ENCODE peak calls at places on chromosomes 7 and 10, in nine cellular contexts. One of them, this sample, is unnamed.

GRCh38 chr10:114151486-114151885 is 22.5 kb downstream of the CCDC186 start:
- DNase-seq in choroid plexus epithelial cell: peak; percentile 82
- DNase-seq in astrocyte of the cerebellum: peak; percentile 53
- DNase-seq in GM18507: no peak
- DNase-seq in RKO: peak; percentile 94
- DNase-seq in germinal center: no peak
- DNase-seq in stomach: no peak
- DNase-seq in NB4: peak; percentile 4
- DNase-seq in CD8-positive, alpha-beta memory T cell: no peak
- DNase-seq in this sample: no peak

GRCh38 chr7:107660381-107661080 is at the start of gene SLC26A4:
- DNase-seq in choroid plexus epithelial cell: no peak
- DNase-seq in astrocyte of the cerebellum: no peak
- DNase-seq in GM18507: no peak
- DNase-seq in RKO: no peak
- DNase-seq in germinal center: peak; percentile 17
- DNase-seq in stomach: no peak
- DNase-seq in NB4: peak; percentile 25
- DNase-seq in CD8-positive, alpha-beta memory T cell: no peak
- DNase-seq in this sample: no peak

GRCh38 chr7:147079083-147079482 is 962.5 kb downstream of the CNTNAP2 start:
- DNase-seq in choroid plexus epithelial cell: no peak
- DNase-seq in astrocyte of the cerebellum: no peak
- DNase-seq in GM18507: no peak
- DNase-seq in RKO: no peak
- DNase-seq in germinal center: no peak
- DNase-seq in stomach: no peak
- DNase-seq in NB4: no peak
- DNase-seq in CD8-positive, alpha-beta memory T cell: no peak
- DNase-seq in this sample: no peak

GRCh38 chr10:1737222-1738061 is at the start of gene ADARB2:
- DNase-seq in choroid plexus epithelial cell: peak; percentile 1
- DNase-seq in astrocyte of the cerebellum: peak; percentile 1
- DNase-seq in GM18507: peak; percentile 55
- DNase-seq in RKO: no peak
- DNase-seq in germinal center: no peak
- DNase-seq in stomach: peak; percentile 58
- DNase-seq in NB4: no peak
- DNase-seq in CD8-positive, alpha-beta memory T cell: no peak
- DNase-seq in this sample: no peak

GRCh38 chr7:107879400-107880035 is 11.5 kb upstream of the DLD start:
- DNase-seq in choroid plexus epithelial cell: peak; percentile 81
- DNase-seq in astrocyte of the cerebellum: no peak
- DNase-seq in GM18507: no peak
- DNase-seq in RKO: peak; percentile 89
- DNase-seq in germinal center: peak; percentile 31
- DNase-seq in stomach: peak; percentile 59
- DNase-seq in NB4: peak; percentile 76
- DNase-seq in CD8-positive, alpha-beta memory T cell: peak; percentile 31
- DNase-seq in this sample: peak; percentile 41

GRCh38 chr7:147153571-147153970 is 1037.0 kb downstream of the CNTNAP2 start:
- DNase-seq in choroid plexus epithelial cell: no peak
- DNase-seq in astrocyte of the cerebellum: no peak
- DNase-seq in GM18507: no peak
- DNase-seq in RKO: no peak
- DNase-seq in germinal center: no peak
- DNase-seq in stomach: no peak
- DNase-seq in NB4: no peak
- DNase-seq in CD8-positive, alpha-beta memory T cell: no peak
- DNase-seq in this sample: no peak

GRCh38 chr10:124646483-124647352 is 97.5 kb downstream of the FAM53B start:
- DNase-seq in choroid plexus epithelial cell: peak; percentile 81
- DNase-seq in astrocyte of the cerebellum: no peak
- DNase-seq in GM18507: no peak
- DNase-seq in RKO: peak; percentile 57
- DNase-seq in germinal center: no peak
- DNase-seq in stomach: peak; percentile 88
- DNase-seq in NB4: peak; percentile 53
- DNase-seq in CD8-positive, alpha-beta memory T cell: no peak
- DNase-seq in this sample: peak; percentile 60

GRCh38 chr7:122675011-122675410 is 23.9 kb downstream of the RNF133 start:
- DNase-seq in choroid plexus epithelial cell: peak; percentile 47
- DNase-seq in astrocyte of the cerebellum: no peak
- DNase-seq in GM18507: no peak
- DNase-seq in RKO: no peak
- DNase-seq in germinal center: no peak
- DNase-seq in stomach: no peak
- DNase-seq in NB4: no peak
- DNase-seq in CD8-positive, alpha-beta memory T cell: no peak
- DNase-seq in this sample: no peak

GRCh38 chr7:2211259-2211575 is 21.5 kb downstream of the MAD1L1 start:
- DNase-seq in choroid plexus epithelial cell: no peak
- DNase-seq in astrocyte of the cerebellum: no peak
- DNase-seq in GM18507: no peak
- DNase-seq in RKO: no peak
- DNase-seq in germinal center: no peak
- DNase-seq in stomach: no peak
- DNase-seq in NB4: no peak
- DNase-seq in CD8-positive, alpha-beta memory T cell: no peak
- DNase-seq in this sample: no peak

GRCh38 chr10:61752111-61753011 is 89.6 kb downstream of the CABCOCO1 start:
- DNase-seq in choroid plexus epithelial cell: peak; percentile 57
- DNase-seq in astrocyte of the cerebellum: no peak
- DNase-seq in GM18507: no peak
- DNase-seq in RKO: peak; percentile 3
- DNase-seq in germinal center: no peak
- DNase-seq in stomach: no peak
- DNase-seq in NB4: peak; percentile 5
- DNase-seq in CD8-positive, alpha-beta memory T cell: no peak
- DNase-seq in this sample: no peak

GRCh38 chr7:135678612-135679575 is 16.6 kb downstream of the STMP1 start:
- DNase-seq in choroid plexus epithelial cell: peak; percentile 80
- DNase-seq in astrocyte of the cerebellum: peak; percentile 98
- DNase-seq in GM18507: no peak
- DNase-seq in RKO: no peak
- DNase-seq in germinal center: no peak
- DNase-seq in stomach: peak; percentile 76
- DNase-seq in NB4: no peak
- DNase-seq in CD8-positive, alpha-beta memory T cell: no peak
- DNase-seq in this sample: no peak

GRCh38 chr7:78441737-78442136 is 643.2 kb downstream of the PHTF2 start:
- DNase-seq in choroid plexus epithelial cell: no peak
- DNase-seq in astrocyte of the cerebellum: no peak
- DNase-seq in GM18507: no peak
- DNase-seq in RKO: no peak
- DNase-seq in germinal center: no peak
- DNase-seq in stomach: no peak
- DNase-seq in NB4: no peak
- DNase-seq in CD8-positive, alpha-beta memory T cell: no peak
- DNase-seq in this sample: no peak

GRCh38 chr10:78772986-78773530 is 295.7 kb upstream of the ZMIZ1 start:
- DNase-seq in choroid plexus epithelial cell: no peak
- DNase-seq in astrocyte of the cerebellum: no peak
- DNase-seq in GM18507: no peak
- DNase-seq in RKO: no peak
- DNase-seq in germinal center: no peak
- DNase-seq in stomach: no peak
- DNase-seq in NB4: no peak
- DNase-seq in CD8-positive, alpha-beta memory T cell: no peak
- DNase-seq in this sample: no peak

GRCh38 chr10:132411561-132412253 is 14.7 kb downstream of the PWWP2B start:
- DNase-seq in choroid plexus epithelial cell: peak; percentile 47
- DNase-seq in astrocyte of the cerebellum: no peak
- DNase-seq in GM18507: no peak
- DNase-seq in RKO: no peak
- DNase-seq in germinal center: no peak
- DNase-seq in stomach: peak; percentile 69
- DNase-seq in NB4: no peak
- DNase-seq in CD8-positive, alpha-beta memory T cell: no peak
- DNase-seq in this sample: peak; percentile 74

GRCh38 chr7:56045796-56046195 is 5.4 kb downstream of the PSPH start:
- DNase-seq in choroid plexus epithelial cell: no peak
- DNase-seq in astrocyte of the cerebellum: no peak
- DNase-seq in GM18507: no peak
- DNase-seq in RKO: no peak
- DNase-seq in germinal center: no peak
- DNase-seq in stomach: no peak
- DNase-seq in NB4: peak; percentile 25
- DNase-seq in CD8-positive, alpha-beta memory T cell: no peak
- DNase-seq in this sample: no peak

GRCh38 chr10:110735620-110736027 is 91.5 kb downstream of the RBM20 start:
- DNase-seq in choroid plexus epithelial cell: no peak
- DNase-seq in astrocyte of the cerebellum: no peak
- DNase-seq in GM18507: no peak
- DNase-seq in RKO: no peak
- DNase-seq in germinal center: no peak
- DNase-seq in stomach: no peak
- DNase-seq in NB4: no peak
- DNase-seq in CD8-positive, alpha-beta memory T cell: no peak
- DNase-seq in this sample: no peak

GRCh38 chr10:101485681-101486554 is 102.1 kb downstream of the POLL start:
- DNase-seq in choroid plexus epithelial cell: peak; percentile 58
- DNase-seq in astrocyte of the cerebellum: no peak
- DNase-seq in GM18507: no peak
- DNase-seq in RKO: no peak
- DNase-seq in germinal center: no peak
- DNase-seq in stomach: no peak
- DNase-seq in NB4: peak; percentile 69
- DNase-seq in CD8-positive, alpha-beta memory T cell: no peak
- DNase-seq in this sample: peak; percentile 20

GRCh38 chr7:127819975-127820778 is 168.2 kb downstream of the SND1 start:
- DNase-seq in choroid plexus epithelial cell: peak; percentile 84
- DNase-seq in astrocyte of the cerebellum: peak; percentile 65
- DNase-seq in GM18507: no peak
- DNase-seq in RKO: peak; percentile 49
- DNase-seq in germinal center: no peak
- DNase-seq in stomach: no peak
- DNase-seq in NB4: peak; percentile 54
- DNase-seq in CD8-positive, alpha-beta memory T cell: no peak
- DNase-seq in this sample: no peak

GRCh38 chr10:43781480-43782361 is 133.0 kb upstream of the ZNF32 start:
- DNase-seq in choroid plexus epithelial cell: no peak
- DNase-seq in astrocyte of the cerebellum: no peak
- DNase-seq in GM18507: no peak
- DNase-seq in RKO: no peak
- DNase-seq in germinal center: no peak
- DNase-seq in stomach: peak; percentile 48
- DNase-seq in NB4: peak; percentile 87
- DNase-seq in CD8-positive, alpha-beta memory T cell: no peak
- DNase-seq in this sample: no peak